ENCODE peak calls at places on chromosomes 13 and 19, in eight cellular contexts. S is breast epithelium; U is CD4-positive, alpha-beta T cell; F is PC-3; P is testis; K is ascending aorta; J is adrenal gland; G is endodermal cell. W is an unnamed sample.

GRCh38 chr19:48190288-48191284 is 20.1 kb downstream of the ZSWIM9 start:
- DNase-seq in U (peak), P (peak), K (no peak), J (peak), F (peak), G (peak), S (peak), W (peak)

GRCh38 chr13:73702419-73703071 is 431.7 kb downstream of the KLF12 start:
- DNase-seq in J (no peak), S (no peak), P (no peak), F (peak), G (no peak), K (no peak), U (peak), W (peak)

GRCh38 chr19:47464619-47465018 is 7.1 kb downstream of the SLC8A2 start:
- DNase-seq in F (no peak), U (no peak), S (no peak), J (no peak), P (no peak), G (no peak), K (no peak), W (no peak)

GRCh38 chr13:78478183-78478582 is 125.2 kb downstream of the POU4F1 start:
- DNase-seq in G (peak), P (no peak), S (no peak), J (no peak), K (no peak), U (no peak), F (no peak), W (no peak)

GRCh38 chr13:25783480-25784081 is 268.2 kb downstream of the SHISA2 start:
- DNase-seq in U (no peak), K (no peak), J (no peak), P (no peak), G (no peak), F (no peak), S (no peak), W (no peak)

GRCh38 chr13:77345150-77345780 is 18.4 kb upstream of the MYCBP2 start:
- DNase-seq in U (no peak), G (no peak), S (no peak), P (no peak), F (no peak), K (no peak), J (no peak), W (peak)

GRCh38 chr19:40006273-40006691 is 9.4 kb downstream of the ZNF546 start:
- DNase-seq in J (no peak), P (no peak), G (no peak), K (no peak), S (no peak), F (peak), U (no peak), W (no peak)

GRCh38 chr19:10936661-10937084 is 8.1 kb downstream of the TIMM29 start:
- DNase-seq in G (peak), K (no peak), P (peak), F (peak), U (no peak), S (no peak), J (peak), W (peak)

GRCh38 chr19:10195199-10195519 is 406 bp upstream of the DNMT1 start:
- DNase-seq in S (no peak), U (no peak), K (no peak), F (no peak), G (no peak), P (no peak), J (no peak), W (no peak)

GRCh38 chr19:40982594-40983101 is 8.4 kb upstream of the CYP2B6 start:
- DNase-seq in U (no peak), F (peak), K (no peak), S (no peak), G (peak), P (no peak), J (no peak), W (no peak)

GRCh38 chr13:49569993-49570689 is 15.2 kb downstream of the RCBTB1 start:
- DNase-seq in J (no peak), S (no peak), K (no peak), P (no peak), F (peak), G (no peak), U (no peak), W (peak)

GRCh38 chr19:55658846-55659459 is 4.1 kb downstream of the U2AF2 start:
- DNase-seq in S (no peak), G (no peak), J (no peak), U (no peak), F (no peak), P (no peak), K (no peak), W (no peak)
- TF ChIP-seq CTCF in S (no peak), G (no peak), J (no peak), U (no peak), F (no peak), P (no peak), K (no peak), W (no peak)

GRCh38 chr13:98352226-98352625 is 175.2 kb upstream of the RNF113B start:
- DNase-seq in U (no peak), G (no peak), P (no peak), K (no peak), F (no peak), J (no peak), S (no peak), W (no peak)

GRCh38 chr13:98349731-98350305 is 172.7 kb upstream of the RNF113B start:
- DNase-seq in G (peak), S (no peak), J (peak), K (no peak), P (peak), F (no peak), U (no peak), W (peak)

GRCh38 chr13:98350746-98351330 is 173.8 kb upstream of the RNF113B start:
- DNase-seq in U (no peak), S (no peak), P (no peak), F (peak), J (no peak), K (no peak), G (peak), W (no peak)

GRCh38 chr13:98351636-98352035 is 174.6 kb upstream of the RNF113B start:
- DNase-seq in F (no peak), G (no peak), U (no peak), J (no peak), K (no peak), S (no peak), P (no peak), W (no peak)

GRCh38 chr13:98353750-98354149 is 176.7 kb upstream of the RNF113B start:
- DNase-seq in F (no peak), S (no peak), U (no peak), G (no peak), P (no peak), J (no peak), K (no peak), W (no peak)
- TF ChIP-seq CTCF in F (no peak), S (no peak), U (no peak), G (no peak), P (no peak), J (no peak), K (no peak), W (no peak)

GRCh38 chr19:30407310-30407709 is 35.1 kb downstream of the ZNF536 start:
- DNase-seq in F (no peak), U (no peak), S (no peak), P (no peak), G (no peak), J (no peak), K (no peak), W (no peak)

GRCh38 chr19:30408734-30409301 is 36.6 kb downstream of the ZNF536 start:
- DNase-seq in U (no peak), K (no peak), P (no peak), G (no peak), J (no peak), S (no peak), F (no peak), W (no peak)

GRCh38 chr19:30403583-30403982 is 31.4 kb downstream of the ZNF536 start:
- DNase-seq in U (no peak), J (no peak), F (no peak), K (no peak), P (no peak), G (no peak), S (no peak), W (no peak)

GRCh38 chr19:30402790-30403189 is 30.6 kb downstream of the ZNF536 start:
- DNase-seq in S (no peak), K (no peak), U (no peak), G (no peak), F (no peak), J (no peak), P (no peak), W (no peak)

GRCh38 chr19:30406220-30406944 is 34.2 kb downstream of the ZNF536 start:
- DNase-seq in F (no peak), J (peak), K (no peak), G (peak), U (no peak), P (peak), S (no peak), W (peak)
- TF ChIP-seq CTCF in F (peak), J (peak), K (no peak), G (peak), U (no peak), P (no peak), S (no peak), W (no peak)

GRCh38 chr19:1222394-1222793 is 15.4 kb downstream of the CBARP start:
- DNase-seq in U (no peak), K (no peak), P (no peak), F (no peak), J (no peak), S (no peak), G (no peak), W (no peak)
- TF ChIP-seq CTCF in U (no peak), K (no peak), P (no peak), F (no peak), J (no peak), S (no peak), G (no peak), W (no peak)

DNA sequence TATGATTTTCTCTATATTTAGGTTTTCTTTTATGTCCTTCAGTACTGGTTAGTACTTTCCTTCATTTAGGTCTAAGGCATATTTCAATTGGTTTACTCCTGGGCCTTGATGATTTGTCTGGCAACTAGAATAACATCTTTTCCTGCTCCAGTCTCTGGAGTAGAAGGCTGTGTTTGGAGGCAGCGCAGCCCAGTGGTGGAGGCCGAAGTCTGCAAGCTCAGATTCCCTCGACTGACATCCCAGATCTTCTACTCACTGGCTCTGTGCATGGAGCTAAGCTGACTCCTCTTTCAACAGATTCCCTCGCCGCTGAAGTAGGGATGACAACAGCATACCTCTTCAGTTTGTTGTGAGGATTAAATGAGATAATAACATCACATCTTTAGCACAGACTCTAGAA is 141.0 kb downstream of the RAP2A start:
- DNase-seq in K (no peak), F (peak), S (no peak), P (peak), J (peak), U (no peak), G (peak), W (peak)
- TF ChIP-seq CTCF in K (no peak), F (peak), S (no peak), P (no peak), J (peak), U (no peak), G (peak), W (peak)

GRCh38 chr13:33441015-33441414 is 155.5 kb upstream of the STARD13 start:
- DNase-seq in J (no peak), S (no peak), G (peak), F (peak), K (no peak), P (no peak), U (no peak), W (no peak)
- TF ChIP-seq CTCF in J (no peak), S (no peak), G (peak), F (peak), K (no peak), P (no peak), U (no peak), W (no peak)

GRCh38 chr13:26837997-26838396 is 77.4 kb upstream of the GPR12 start:
- DNase-seq in F (peak), U (no peak), J (peak), P (no peak), K (no peak), G (no peak), S (peak), W (no peak)
- TF ChIP-seq CTCF in F (no peak), U (no peak), J (no peak), P (no peak), K (no peak), G (no peak), S (no peak), W (no peak)